ENCODE peak calls at places on chromosomes 7 and 10, in nine cellular contexts. I is IMR-90, G is foreskin keratinocyte, D is A549, V is cardiac muscle cell, M is adrenal gland, L is PC-3, U is spleen, R is psoas muscle. N is an unnamed sample.
A peak's percentile ranks its signal among the peaks of the same experiment; 100 is the strongest.

GRCh38 chr10:122911889-122912484 is 1.6 kb downstream of the FAM24A start:
- DNase-seq in G (peak; percentile 46), L (peak; percentile 65), D (peak; percentile 34), R (no peak), I (peak; percentile 52), U (no peak), M (peak; percentile 35), V (peak; percentile 81), N (peak; percentile 74)

GRCh38 chr7:125085084-125085483 is 155.5 kb upstream of the POT1 start:
- DNase-seq in I (no peak), L (no peak), V (no peak), U (no peak), R (no peak), M (no peak), D (no peak), G (no peak), N (no peak)

GRCh38 chr7:388461-388960 is 98.5 kb downstream of the FOXL3 start:
- DNase-seq in L (no peak), V (no peak), U (peak; percentile 80), D (no peak), M (no peak), R (peak; percentile 57), G (no peak), I (no peak), N (no peak)

GRCh38 chr7:143289421-143289820 is 1.3 kb downstream of the CASP2 start:
- DNase-seq in D (no peak), G (peak; percentile 5), M (no peak), V (no peak), R (no peak), U (no peak), L (peak; percentile 54), I (peak; percentile 48), N (no peak)

GRCh38 chr10:114389429-114389828 is 14.9 kb downstream of the AFAP1L2 start:
- DNase-seq in U (no peak), V (no peak), L (peak; percentile 91), G (peak; percentile 47), M (peak; percentile 56), R (no peak), D (peak; percentile 74), I (peak; percentile 52), N (peak; percentile 83)

GRCh38 chr7:83325083-83325482 is 162.4 kb upstream of the PCLO start:
- DNase-seq in G (no peak), U (no peak), D (no peak), I (no peak), R (no peak), M (no peak), L (no peak), V (no peak), N (no peak)

GRCh38 chr7:105480931-105481330 is 41.1 kb downstream of the PUS7 start:
- DNase-seq in G (no peak), I (peak; percentile 84), R (no peak), L (no peak), M (no peak), U (no peak), D (no peak), V (no peak), N (no peak)

GRCh38 chr10:68897336-68897741 is 3.8 kb upstream of the DDX50 start:
- DNase-seq in L (peak; percentile 85), V (peak; percentile 76), M (peak; percentile 35), U (no peak), R (no peak), I (peak; percentile 77), D (peak; percentile 49), G (peak; percentile 54), N (peak; percentile 58)

GRCh38 chr7:111677848-111678247 is 115.6 kb upstream of the IMMP2L start:
- DNase-seq in M (no peak), R (no peak), L (no peak), D (no peak), U (no peak), I (no peak), G (peak; percentile 6), V (no peak), N (no peak)

GRCh38 chr10:59134302-59134701 is 42.1 kb upstream of the PHYHIPL start:
- DNase-seq in M (no peak), R (no peak), I (no peak), U (no peak), D (no peak), G (no peak), V (no peak), L (no peak), N (no peak)

GRCh38 chr7:7498881-7499280 is 36.8 kb downstream of the COL28A1 start:
- DNase-seq in M (no peak), R (no peak), V (peak; percentile 2), U (no peak), I (no peak), G (no peak), D (no peak), L (no peak), N (no peak)

GRCh38 chr10:80535671-80536360 is 1.9 kb upstream of the SH2D4B start:
- DNase-seq in G (peak; percentile 45), D (peak; percentile 89), L (no peak), V (no peak), U (peak; percentile 96), I (no peak), R (peak; percentile 87), M (peak; percentile 78), N (peak; percentile 86)

GRCh38 chr7:71645836-71646235 is 513.9 kb downstream of the GALNT17 start:
- DNase-seq in M (no peak), U (no peak), D (no peak), R (no peak), L (no peak), G (peak; percentile 33), I (no peak), V (no peak), N (no peak)

GRCh38 chr10:43046288-43046991 is 30.4 kb upstream of the RET start:
- DNase-seq in R (no peak), I (no peak), D (no peak), U (no peak), V (no peak), G (no peak), M (no peak), L (no peak), N (no peak)

GRCh38 chr10:17222329-17222728 is 5.7 kb upstream of the VIM start:
- DNase-seq in M (no peak), I (no peak), V (no peak), D (no peak), U (no peak), G (no peak), R (no peak), L (no peak), N (no peak)

GRCh38 chr10:60139798-60140566 is 233.6 kb upstream of the CCDC6 start:
- DNase-seq in U (no peak), G (peak; percentile 46), M (no peak), V (peak; percentile 5), D (no peak), I (peak; percentile 72), L (peak; percentile 89), R (no peak), N (peak; percentile 14)

GRCh38 chr7:123692471-123692877 is 36.8 kb downstream of the LMOD2 start:
- DNase-seq in U (no peak), V (no peak), I (no peak), L (no peak), D (no peak), G (no peak), M (no peak), R (no peak), N (no peak)

GRCh38 chr7:152615052-152615741 is 60.7 kb downstream of the XRCC2 start:
- DNase-seq in U (no peak), I (no peak), M (no peak), L (no peak), R (no peak), D (no peak), V (peak; percentile 60), G (peak; percentile 2), N (no peak)

GRCh38 chr7:128957613-128958012 is 19.9 kb downstream of the IRF5 start:
- DNase-seq in D (no peak), M (no peak), I (no peak), V (no peak), L (no peak), R (no peak), U (no peak), G (no peak), N (no peak)

GRCh38 chr10:79358811-79359210 is 11.5 kb downstream of the PPIF start:
- DNase-seq in U (peak; percentile 12), V (no peak), I (no peak), G (no peak), M (no peak), R (peak; percentile 46), L (peak; percentile 71), D (no peak), N (no peak)
- TF ChIP-seq CTCF in U (no peak), V (no peak), I (no peak), G (no peak), M (no peak), R (no peak), L (no peak), D (no peak), N (no peak)

GRCh38 chr10:112792487-112793196 is 157.4 kb upstream of the TCF7L2 start:
- DNase-seq in M (no peak), V (no peak), U (no peak), G (no peak), I (peak; percentile 56), R (peak; percentile 70), D (no peak), L (no peak), N (no peak)
- H3K27ac ChIP-seq in M (no peak overlapping the region), V (peak overlapping the region; percentile 45), U (no peak overlapping the region), G (no peak overlapping the region), I (no peak overlapping the region), R (no peak overlapping the region), D (no peak overlapping the region), L (peak overlapping the region; percentile 7), N (no peak overlapping the region)

DNA sequence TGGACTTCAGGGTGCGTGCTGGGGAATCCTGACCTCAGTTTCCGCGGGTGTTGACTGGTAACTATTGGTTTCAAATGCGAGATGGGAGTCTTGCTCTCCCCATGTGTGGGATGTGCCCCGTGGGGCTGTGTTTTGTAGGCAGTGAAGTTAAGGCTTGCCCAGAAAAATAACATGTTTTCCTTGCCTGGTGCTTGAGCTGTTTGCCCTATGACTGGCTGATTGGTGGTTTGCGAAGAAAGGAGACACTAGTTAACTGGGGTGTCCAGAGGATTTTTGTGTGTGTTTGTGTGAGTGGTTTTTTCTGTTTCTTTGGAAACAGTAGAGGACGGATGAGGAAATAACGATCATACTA is 61.9 kb downstream of the CREB5 start:
- DNase-seq in U (no peak), L (no peak), I (no peak), G (peak; percentile 7), D (no peak), M (no peak), R (peak; percentile 56), V (no peak), N (no peak)
- TF ChIP-seq CTCF in U (no peak), L (no peak), I (no peak), G (no peak), D (no peak), M (no peak), R (no peak), V (no peak), N (no peak)

DNA sequence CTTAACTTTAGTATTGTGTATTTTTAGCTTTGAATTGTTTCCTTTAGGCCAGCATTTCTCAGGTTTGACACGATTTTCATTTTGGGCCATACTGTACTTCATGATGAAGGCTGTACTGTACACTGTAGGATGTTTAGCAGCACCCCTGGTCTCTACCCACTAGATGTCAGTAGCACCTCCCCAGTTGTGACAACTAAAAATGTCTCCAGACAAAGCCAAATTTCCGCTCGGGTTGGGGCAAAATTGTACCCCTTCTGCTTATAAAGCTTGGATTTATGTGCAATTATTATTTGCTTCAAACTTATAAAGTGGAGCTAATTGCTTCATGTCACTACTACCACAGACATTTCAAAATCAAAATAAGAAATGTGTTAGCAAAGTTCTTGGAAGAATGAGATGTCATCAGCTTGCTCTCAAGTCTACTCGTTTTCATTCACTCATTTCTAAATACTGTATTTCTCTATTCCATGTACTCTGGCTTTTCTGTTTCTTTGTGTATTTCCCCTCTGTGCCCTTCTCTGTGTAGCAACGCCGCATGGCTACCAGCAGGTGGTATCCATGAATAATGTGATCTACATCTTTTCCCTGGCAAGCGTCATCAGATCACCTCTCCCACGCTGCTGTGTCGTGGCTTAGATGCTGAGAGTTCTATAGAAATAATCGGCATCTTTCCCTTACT is 47.7 kb upstream of the CALCR start:
- DNase-seq in L (peak; percentile 31), U (no peak), R (no peak), G (peak; percentile 24), M (no peak), I (peak; percentile 8), V (peak; percentile 49), D (peak; percentile 52), N (peak; percentile 40)
- H3K27ac ChIP-seq in L (no peak overlapping the region), U (no peak overlapping the region), R (no peak overlapping the region), G (no peak overlapping the region), M (no peak overlapping the region), I (no peak overlapping the region), V (no peak overlapping the region), D (peak overlapping the region; percentile 19), N (no peak overlapping the region)